ENCODE peak calls at places on chromosomes 7 and 10, in six cellular contexts. B is heart right ventricle, R is adrenal gland, X is right atrium auricular region, F is upper lobe of right lung, V is MM.1S. K is an unnamed sample.

GRCh38 chr10:132611986-132612385 is 74.4 kb downstream of the INPP5A start:
- DNase-seq in V (no peak), B (no peak), X (no peak), R (no peak), F (peak; percentile 35), K (no peak)

GRCh38 chr10:122861724-122862161 is 16.1 kb upstream of the CUZD1 start:
- DNase-seq in B (no peak), R (no peak), V (no peak), F (no peak), X (no peak), K (no peak)

GRCh38 chr7:38339953-38340819 is 66.8 kb upstream of the TARP start:
- DNase-seq in F (no peak), B (no peak), V (no peak), X (no peak), R (no peak), K (no peak)

GRCh38 chr10:83769421-83769820 is 369.9 kb upstream of the GHITM start:
- DNase-seq in F (no peak), B (no peak), X (no peak), R (no peak), V (no peak), K (no peak)

GRCh38 chr7:69893915-69894314 is 295.6 kb downstream of the AUTS2 start:
- DNase-seq in F (no peak), X (no peak), R (no peak), V (no peak), B (no peak), K (no peak)

GRCh38 chr10:51244739-51245138 is 170.5 kb downstream of the PRKG1 start:
- DNase-seq in F (no peak), X (no peak), R (peak; percentile 16), V (no peak), B (peak; percentile 18), K (no peak)

GRCh38 chr10:12699258-12699700 is 302.2 kb downstream of the CCDC3 start:
- DNase-seq in B (peak; percentile 13), R (no peak), X (no peak), F (no peak), V (no peak), K (peak; percentile 47)

GRCh38 chr10:84076047-84076388 is 63.3 kb upstream of the GHITM start:
- DNase-seq in R (no peak), V (no peak), B (no peak), F (no peak), X (no peak), K (no peak)

GRCh38 chr7:41809487-41810257 is 106.8 kb upstream of the INHBA start:
- DNase-seq in F (no peak), X (no peak), B (no peak), R (no peak), V (no peak), K (no peak)

GRCh38 chr7:47128719-47129118 is 453.2 kb downstream of the TNS3 start:
- DNase-seq in B (no peak), R (no peak), V (no peak), F (no peak), X (no peak), K (no peak)

GRCh38 chr10:3861785-3862184 is 76.8 kb upstream of the KLF6 start:
- DNase-seq in X (peak; percentile 56), F (no peak), V (no peak), B (no peak), R (no peak), K (no peak)

GRCh38 chr10:62166331-62167154 is 102.1 kb downstream of the RTKN2 start:
- DNase-seq in R (no peak), V (no peak), B (no peak), F (no peak), X (no peak), K (no peak)

GRCh38 chr10:79138449-79139123 is 69.8 kb downstream of the ZMIZ1 start:
- DNase-seq in B (no peak), R (no peak), X (no peak), F (no peak), V (no peak), K (no peak)

GRCh38 chr7:147305827-147306226 is 1189.2 kb downstream of the CNTNAP2 start:
- DNase-seq in X (no peak), B (no peak), F (no peak), R (no peak), V (no peak), K (no peak)

GRCh38 chr7:69177941-69178494 is 420.3 kb upstream of the AUTS2 start:
- DNase-seq in B (no peak), X (no peak), V (no peak), F (no peak), R (no peak), K (no peak)

GRCh38 chr10:127398140-127398966 is 150.8 kb upstream of the NPS start:
- DNase-seq in B (no peak), F (no peak), R (no peak), V (no peak), X (no peak), K (no peak)

GRCh38 chr10:31299119-31299518 is 19.9 kb upstream of the ZEB1 start:
- DNase-seq in F (no peak), B (no peak), R (no peak), V (peak; percentile 56), X (no peak), K (no peak)

GRCh38 chr10:58952747-58953466 is 223.5 kb upstream of the PHYHIPL start:
- DNase-seq in R (peak; percentile 69), X (peak; percentile 66), B (peak; percentile 46), V (peak; percentile 46), F (no peak), K (no peak)

GRCh38 chr7:145665499-145666258 is 450.9 kb upstream of the CNTNAP2 start:
- DNase-seq in B (no peak), V (no peak), F (no peak), X (no peak), R (no peak), K (no peak)

GRCh38 chr7:15042285-15042684 is 139.7 kb upstream of the DGKB start:
- DNase-seq in B (no peak), F (no peak), R (no peak), X (no peak), V (no peak), K (no peak)

GRCh38 chr10:73228247-73228646 is 18.8 kb downstream of the DNAJC9 start:
- DNase-seq in X (no peak), F (no peak), R (no peak), V (no peak), B (no peak), K (no peak)

GRCh38 chr7:57181281-57181680 is 49.0 kb upstream of the ZNF479 start:
- DNase-seq in F (peak; percentile 15), R (no peak), X (no peak), V (no peak), B (no peak), K (no peak)

GRCh38 chr7:57178768-57179139 is 46.5 kb upstream of the ZNF479 start:
- DNase-seq in F (peak; percentile 8), V (no peak), B (no peak), X (no peak), R (no peak), K (no peak)

GRCh38 chr7:57177856-57178767 is 45.9 kb upstream of the ZNF479 start:
- DNase-seq in V (no peak), X (no peak), R (no peak), B (no peak), F (peak; percentile 38), K (peak; percentile 61)

GRCh38 chr7:57182031-57182430 is 49.8 kb upstream of the ZNF479 start:
- DNase-seq in F (no peak), R (no peak), V (no peak), X (no peak), B (no peak), K (no peak)

GRCh38 chr7:57179776-57180415 is 47.7 kb upstream of the ZNF479 start:
- DNase-seq in X (no peak), V (no peak), F (peak; percentile 62), R (no peak), B (no peak), K (no peak)
- H3K9me3 ChIP-seq in X (no peaks in the 10 kb centered on the region), V (no peaks in the 10 kb centered on the region), F (peaks cover 7% of the 10 kb centered on the region), R (no peaks in the 10 kb centered on the region), B (peaks cover 68% of the 10 kb centered on the region), K (peaks cover 51% of the 10 kb centered on the region)

GRCh38 chr7:133781481-133782090 is 345.6 kb upstream of the LRGUK start:
- DNase-seq in B (no peak), F (no peak), R (no peak), V (no peak), X (no peak), K (no peak)

GRCh38 chr7:133783276-133783675 is 343.9 kb upstream of the LRGUK start:
- DNase-seq in F (no peak), V (no peak), X (no peak), R (no peak), B (no peak), K (no peak)

GRCh38 chr7:133782470-133782869 is 344.7 kb upstream of the LRGUK start:
- DNase-seq in R (no peak), V (no peak), B (no peak), X (no peak), F (no peak), K (no peak)

GRCh38 chr7:133778472-133778871 is 348.7 kb upstream of the LRGUK start:
- DNase-seq in B (no peak), X (no peak), R (no peak), F (no peak), V (no peak), K (no peak)

DNA sequence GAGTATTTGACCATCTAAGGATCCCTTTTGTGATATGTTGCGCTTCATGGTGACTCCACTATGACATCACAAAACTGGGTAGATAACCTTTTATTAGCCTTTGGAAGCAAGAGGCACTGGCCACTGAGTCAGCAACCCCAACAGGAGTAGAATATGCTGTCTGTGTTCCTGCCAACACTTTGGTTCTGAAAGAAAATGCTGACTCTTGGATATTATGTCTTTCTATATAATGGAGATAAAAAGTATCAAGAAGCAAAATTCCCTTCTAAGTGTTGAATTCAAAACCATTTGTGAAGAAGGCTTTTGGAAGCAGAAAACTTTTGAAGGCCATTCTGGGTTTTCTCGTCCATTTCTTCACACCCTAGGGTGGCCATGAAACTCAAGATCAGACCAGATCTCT is 346.2 kb upstream of the LRGUK start:
- DNase-seq in X (no peak), B (no peak), V (no peak), R (no peak), F (no peak), K (no peak)
- TF ChIP-seq CTCF in X (no peak), B (no peak), V (no peak), R (no peak), F (no peak), K (no peak)

GRCh38 chr7:258476-259190 is 31.3 kb upstream of the FOXL3 start:
- DNase-seq in V (no peak), B (no peak), F (peak; percentile 59), X (no peak), R (no peak), K (peak; percentile 67)
- H3K9me3 ChIP-seq in V (no peaks in the 10 kb centered on the region), B (no peaks in the 10 kb centered on the region), F (no peaks in the 10 kb centered on the region), X (no peaks in the 10 kb centered on the region), R (no peaks in the 10 kb centered on the region), K (no peaks in the 10 kb centered on the region)

GRCh38 chr7:71518880-71519279 is 386.9 kb downstream of the GALNT17 start:
- DNase-seq in F (no peak), R (no peak), B (no peak), V (no peak), X (no peak), K (no peak)

GRCh38 chr7:71521506-71521905 is 389.6 kb downstream of the GALNT17 start:
- DNase-seq in B (no peak), R (peak; percentile 19), X (peak; percentile 58), F (no peak), V (no peak), K (no peak)

DNA sequence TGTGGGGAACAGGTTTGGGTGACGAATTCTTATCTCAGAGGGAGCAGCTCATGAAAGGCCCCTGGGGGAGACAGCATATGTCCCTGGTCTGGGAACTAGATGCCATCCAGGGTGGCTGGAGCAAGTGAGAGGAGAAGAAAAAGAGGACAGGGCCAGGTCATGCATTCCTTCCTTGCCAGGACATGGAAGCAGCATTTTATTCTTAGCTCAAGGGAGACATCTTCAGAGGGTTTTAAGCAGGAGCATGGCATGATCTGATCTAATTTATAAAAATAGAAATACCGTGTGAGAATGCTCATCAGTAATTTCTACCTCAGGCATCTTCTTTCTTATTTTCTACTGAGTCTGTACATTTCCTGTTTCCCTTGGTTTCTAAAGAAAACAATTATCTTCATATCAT is 386.0 kb downstream of the GALNT17 start:
- DNase-seq in B (no peak), V (no peak), F (no peak), R (no peak), X (no peak), K (no peak)
- TF ChIP-seq CTCF in B (no peak), V (no peak), F (no peak), R (no peak), X (no peak), K (no peak)